ENCODE peak calls at places on chromosomes 11 and 22, in four cellular contexts. I is neuronal stem cell, R is psoas muscle, T is aorta. D is an unnamed sample. For H3K36me3, the result is how much of the 10 kb centered on the place peaks cover.

GRCh38 chr22:41966607-41967240 is 2.5 kb upstream of the SEPTIN3 start:
- DNase-seq in R (no peak), T (peak), I (no peak), D (peak)

GRCh38 chr11:65586676-65587075 is 8.9 kb downstream of the KCNK7 start:
- DNase-seq in R (peak), T (no peak), I (peak), D (no peak)

GRCh38 chr22:10727393-10727792 is 4800.6 kb upstream of the OR11H1 start:
- DNase-seq in I (no peak), T (no peak), R (no peak), D (no peak)

GRCh38 chr11:128828350-128828749 is 38.7 kb downstream of the KCNJ1 start:
- DNase-seq in I (no peak), T (no peak), R (no peak), D (no peak)

GRCh38 chr11:118820412-118821357 is 29.7 kb upstream of the DDX6 start:
- DNase-seq in I (no peak), R (peak), T (peak), D (peak)

GRCh38 chr11:71563401-71563800 is 2.0 kb upstream of the KRTAP5-10 start:
- DNase-seq in T (no peak), R (no peak), I (peak), D (peak)

GRCh38 chr11:19868281-19868821 is 155.7 kb downstream of the NAV2 start:
- DNase-seq in R (peak), I (no peak), T (peak), D (peak)

GRCh38 chr11:122069946-122070345 is 46.1 kb downstream of the BLID start:
- DNase-seq in T (peak), R (peak), I (peak), D (peak)

GRCh38 chr11:47406896-47407745 is 1.3 kb upstream of the SLC39A13 start:
- DNase-seq in I (no peak), R (peak), T (no peak), D (no peak)

GRCh38 chr22:30245985-30246901 is at the start of gene LIF:
- DNase-seq in T (no peak), R (no peak), I (no peak), D (peak)

GRCh38 chr11:23570828-23571227 is 710.6 kb upstream of the CCDC179 start:
- DNase-seq in R (no peak), T (no peak), I (no peak), D (peak)

GRCh38 chr11:77778549-77778948 is 42.0 kb downstream of the RSF1 start:
- DNase-seq in I (no peak), T (no peak), R (no peak), D (no peak)

GRCh38 chr22:44341431-44342346 is 28.9 kb upstream of the SHISAL1 start:
- DNase-seq in R (no peak), T (peak), I (no peak), D (peak)

GRCh38 chr22:48653306-48653705 is 1174.4 kb downstream of the BRD1 start:
- DNase-seq in R (no peak), T (no peak), I (no peak), D (no peak)

GRCh38 chr22:48651036-48651890 is 1176.4 kb downstream of the BRD1 start:
- DNase-seq in I (no peak), T (no peak), R (no peak), D (peak)

GRCh38 chr22:48653929-48654328 is 1173.7 kb downstream of the BRD1 start:
- DNase-seq in T (no peak), I (no peak), R (no peak), D (no peak)

GRCh38 chr22:48651981-48652538 is 1175.6 kb downstream of the BRD1 start:
- DNase-seq in I (no peak), R (no peak), T (no peak), D (no peak)

DNA sequence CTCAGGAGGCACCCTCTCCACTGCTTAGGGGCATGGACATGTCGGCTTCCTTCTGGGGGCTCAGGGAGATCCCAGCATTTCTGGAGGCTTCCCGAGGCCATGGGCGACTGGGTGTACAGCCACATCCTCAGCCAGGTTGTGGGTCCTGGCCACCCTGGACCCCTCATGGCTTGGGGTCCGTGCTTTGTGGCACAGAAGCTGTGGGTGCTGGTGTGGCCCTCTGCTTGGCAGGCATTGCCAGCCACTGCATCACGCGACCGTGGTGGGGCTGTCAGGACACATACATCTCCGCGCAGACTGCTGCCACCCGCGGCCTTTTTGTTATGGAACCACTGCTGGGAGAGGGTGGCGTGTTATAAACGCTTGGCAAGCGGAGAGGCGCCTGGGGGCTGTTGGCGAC is 1174.9 kb downstream of the BRD1 start:
- DNase-seq in I (no peak), R (no peak), T (no peak), D (no peak)
- H3K36me3 ChIP-seq in I (under half), R (under half), T (under half), D (under half)

GRCh38 chr11:63563201-63564055 is at the start of gene PLAAT2:
- DNase-seq in T (no peak), R (no peak), I (no peak), D (no peak)

GRCh38 chr11:63564785-63565350 is 1.7 kb upstream of the PLAAT2 start:
- DNase-seq in T (no peak), R (no peak), I (no peak), D (peak)

GRCh38 chr11:63567044-63567840 is 4.1 kb upstream of the PLAAT2 start:
- DNase-seq in R (no peak), T (no peak), I (no peak), D (peak)

GRCh38 chr11:63565728-63566127 is 2.5 kb upstream of the PLAAT2 start:
- DNase-seq in T (no peak), I (no peak), R (no peak), D (no peak)

GRCh38 chr11:63564056-63564784 is 1.0 kb upstream of the PLAAT2 start:
- DNase-seq in I (no peak), T (no peak), R (no peak), D (no peak)
- H3K36me3 ChIP-seq in I (under half), T (under half), R (under half), D (under half)

GRCh38 chr22:21599053-21599893 is 30.5 kb downstream of the YDJC start:
- DNase-seq in R (no peak), T (no peak), I (no peak), D (no peak)
- H3K36me3 ChIP-seq in R (under half), T (under half), I (half or more), D (under half)

GRCh38 chr22:48824673-48825651 is 1002.7 kb downstream of the BRD1 start:
- DNase-seq in R (no peak), I (no peak), T (no peak), D (peak)

GRCh38 chr22:48823941-48824340 is 1003.7 kb downstream of the BRD1 start:
- DNase-seq in I (no peak), R (no peak), T (no peak), D (no peak)

GRCh38 chr22:48827228-48827810 is 1000.4 kb downstream of the BRD1 start:
- DNase-seq in I (no peak), R (no peak), T (no peak), D (no peak)

GRCh38 chr22:48826546-48826945 is 1001.1 kb downstream of the BRD1 start:
- DNase-seq in R (no peak), I (no peak), T (no peak), D (no peak)

GRCh38 chr22:48825802-48826520 is 1001.7 kb downstream of the BRD1 start:
- DNase-seq in T (no peak), R (no peak), I (no peak), D (no peak)
- H3K36me3 ChIP-seq in T (under half), R (under half), I (under half), D (under half)

GRCh38 chr11:111549869-111550203 is 9.3 kb downstream of the LAYN start:
- DNase-seq in I (no peak), R (no peak), T (no peak), D (no peak)

GRCh38 chr11:111542606-111543275 is 2.2 kb downstream of the LAYN start:
- DNase-seq in T (no peak), R (no peak), I (no peak), D (no peak)

GRCh38 chr11:111550258-111550657 is 9.7 kb downstream of the LAYN start:
- DNase-seq in I (no peak), R (no peak), T (no peak), D (no peak)

GRCh38 chr11:111549196-111549868 is 8.8 kb downstream of the LAYN start:
- DNase-seq in I (no peak), T (no peak), R (no peak), D (no peak)

DNA sequence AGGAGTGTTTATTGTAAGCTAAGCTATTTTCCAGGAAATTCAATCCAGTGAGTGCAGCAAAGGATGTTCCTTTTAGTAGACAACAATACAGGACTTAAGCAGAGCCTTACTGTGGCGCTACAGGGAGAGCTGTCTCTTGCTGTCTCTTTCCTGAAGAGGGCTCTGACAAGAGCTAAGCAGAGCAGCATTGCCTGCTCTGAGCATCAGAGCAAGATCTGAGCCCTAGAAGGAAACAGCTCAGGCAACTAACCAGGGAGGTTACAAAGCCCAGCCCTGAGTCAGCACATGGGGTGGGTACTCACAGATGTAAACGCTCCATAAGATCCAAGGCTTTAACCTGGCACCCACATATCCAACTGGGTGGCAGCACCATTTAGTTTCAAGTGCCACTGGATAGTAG is 8.0 kb downstream of the LAYN start:
- DNase-seq in T (no peak), I (no peak), R (no peak), D (no peak)
- H3K36me3 ChIP-seq in T (under half), I (under half), R (under half), D (under half)

DNA sequence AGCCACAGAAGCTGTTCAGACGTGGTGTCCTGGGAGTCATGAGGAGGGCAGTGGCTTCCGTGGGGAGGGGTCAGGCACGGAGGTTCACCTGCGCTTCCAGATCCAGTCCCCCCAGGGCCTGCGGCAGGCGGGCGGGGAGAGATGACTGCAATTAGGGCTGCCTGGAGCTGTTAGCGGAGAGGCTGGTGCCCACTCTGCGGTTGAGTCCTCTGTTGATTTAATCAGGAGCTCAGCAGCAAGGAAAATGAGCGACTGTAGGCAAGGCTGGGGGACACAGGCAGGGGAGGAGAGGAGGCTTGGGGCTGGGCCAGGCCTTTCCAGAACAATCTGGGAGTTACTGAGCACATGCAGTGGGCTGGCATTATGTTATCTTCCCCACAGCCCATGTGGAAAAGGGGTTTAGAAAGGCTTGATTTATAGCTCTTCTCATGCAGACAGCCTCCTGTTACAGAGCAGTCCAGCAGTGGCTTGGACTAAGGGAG is 13.1 kb downstream of the PLCB3 start:
- DNase-seq in I (no peak), R (peak), T (no peak), D (no peak)
- H3K36me3 ChIP-seq in I (half or more), R (half or more), T (under half), D (under half)